ENCODE peak calls at places on chromosomes 7 and 10, in eight cellular contexts. F is hepatocyte, O is SK-N-SH, K is GM23248, G is GM23338, E is HCT116, L is neural progenitor cell, J is PC-3. R is an unnamed sample. For H3K4me1 and H3K36me3, the result is how much of the 10 kb centered on the place peaks cover.

GRCh38 chr7:41834805-41835694 is 132.2 kb upstream of the INHBA start:
- DNase-seq in F (no peak), O (no peak), K (peak), G (no peak), E (no peak), L (no peak), J (no peak), R (no peak)

GRCh38 chr7:147990837-147991236 is 599.7 kb upstream of the C7orf33 start:
- DNase-seq in F (no peak), O (no peak), K (no peak), G (no peak), E (no peak), L (no peak), J (peak), R (no peak)

GRCh38 chr10:33129181-33129928 is 171.3 kb upstream of the ITGB1 start:
- DNase-seq in F (no peak), O (no peak), K (peak), G (no peak), E (no peak), L (no peak), J (peak), R (no peak)

GRCh38 chr10:127720142-127720541 is 16.8 kb upstream of the FOXI2 start:
- DNase-seq in F (no peak), O (no peak), K (no peak), G (no peak), E (no peak), L (no peak), J (no peak), R (no peak)

GRCh38 chr10:119301397-119301796 is 94.0 kb downstream of the GRK5 start:
- DNase-seq in F (no peak), O (no peak), K (no peak), G (no peak), E (no peak), L (no peak), J (no peak), R (peak)

GRCh38 chr10:132163278-132163765 is 23.4 kb upstream of the DPYSL4 start:
- DNase-seq in F (no peak), O (peak), K (peak), G (peak), E (peak), L (peak), J (peak), R (peak)

GRCh38 chr10:43401627-43402026 is 7.4 kb downstream of the HNRNPF start:
- DNase-seq in F (no peak), O (no peak), K (no peak), G (peak), E (no peak), L (peak), J (no peak), R (no peak)

GRCh38 chr7:97495487-97495886 is 236.4 kb upstream of the TAC1 start:
- DNase-seq in F (no peak), O (no peak), K (no peak), G (no peak), E (no peak), L (no peak), J (no peak), R (no peak)

GRCh38 chr7:24572421-24573007 is 738 bp upstream of the PALS2 start:
- DNase-seq in F (peak), O (peak), K (peak), G (peak), E (no peak), L (no peak), J (peak), R (peak)

GRCh38 chr7:92528958-92529264 is 316 bp downstream of the RBM48 start:
- DNase-seq in F (no peak), O (no peak), K (no peak), G (no peak), E (no peak), L (no peak), J (no peak), R (no peak)

GRCh38 chr10:598415-599170 is 90.9 kb downstream of the DIP2C start:
- DNase-seq in F (peak), O (no peak), K (peak), G (peak), E (no peak), L (peak), J (no peak), R (no peak)

GRCh38 chr10:29612657-29613056 is 22.1 kb downstream of the SVIL start:
- DNase-seq in F (no peak), O (no peak), K (no peak), G (no peak), E (no peak), L (no peak), J (no peak), R (no peak)

GRCh38 chr10:3639546-3639945 is 145.5 kb downstream of the KLF6 start:
- DNase-seq in F (no peak), O (no peak), K (no peak), G (no peak), E (no peak), L (no peak), J (peak), R (no peak)

GRCh38 chr10:47059606-47060311 is 148.5 kb downstream of the PTPN20 start:
- DNase-seq in F (no peak), O (no peak), K (no peak), G (no peak), E (no peak), L (no peak), J (no peak), R (no peak)

GRCh38 chr7:134435161-134435920 is 23.6 kb downstream of the AKR1B1 start:
- DNase-seq in F (no peak), O (no peak), K (peak), G (no peak), E (no peak), L (no peak), J (peak), R (no peak)

GRCh38 chr7:41699532-41699931 is 3.4 kb downstream of the INHBA start:
- DNase-seq in F (no peak), O (no peak), K (peak), G (peak), E (no peak), L (peak), J (no peak), R (no peak)

GRCh38 chr7:27269455-27269854 is 26.9 kb downstream of the EVX1 start:
- DNase-seq in F (no peak), O (no peak), K (no peak), G (peak), E (no peak), L (no peak), J (no peak), R (no peak)

GRCh38 chr7:129610709-129611245 is 743 bp upstream of the NRF1 start:
- DNase-seq in F (peak), O (peak), K (peak), G (peak), E (no peak), L (peak), J (no peak), R (no peak)

GRCh38 chr7:95951997-95952795 is 179.8 kb downstream of the DYNC1I1 start:
- DNase-seq in F (no peak), O (no peak), K (no peak), G (no peak), E (no peak), L (no peak), J (no peak), R (no peak)

GRCh38 chr7:115910541-115911164 is 119.9 kb downstream of the TFEC start:
- DNase-seq in F (peak), O (peak), K (peak), G (peak), E (peak), L (peak), J (peak), R (peak)

GRCh38 chr10:87585565-87586514 is 73.8 kb upstream of the PAPSS2 start:
- DNase-seq in F (peak), O (no peak), K (peak), G (no peak), E (peak), L (no peak), J (peak), R (no peak)

GRCh38 chr10:33114451-33114944 is 156.5 kb upstream of the ITGB1 start:
- DNase-seq in F (no peak), O (no peak), K (peak), G (no peak), E (no peak), L (no peak), J (peak), R (peak)

GRCh38 chr7:98352621-98353020 is 48.3 kb downstream of the BAIAP2L1 start:
- DNase-seq in F (peak), O (no peak), K (peak), G (no peak), E (no peak), L (no peak), J (peak), R (no peak)

GRCh38 chr7:5237286-5237685 is 45.5 kb upstream of the SLC29A4 start:
- DNase-seq in F (peak), O (no peak), K (peak), G (no peak), E (no peak), L (no peak), J (no peak), R (no peak)

GRCh38 chr7:136555933-136556332 is 312.5 kb upstream of the CHRM2 start:
- DNase-seq in F (no peak), O (peak), K (no peak), G (no peak), E (no peak), L (peak), J (no peak), R (no peak)

GRCh38 chr7:119090851-119091250 is 866.3 kb downstream of the ANKRD7 start:
- DNase-seq in F (peak), O (no peak), K (no peak), G (no peak), E (peak), L (no peak), J (no peak), R (no peak)

GRCh38 chr10:31620236-31621151 is 301.5 kb downstream of the ZEB1 start:
- DNase-seq in F (no peak), O (no peak), K (peak), G (peak), E (no peak), L (peak), J (no peak), R (no peak)

GRCh38 chr7:90250601-90251303 is 5.8 kb downstream of the CFAP69 start:
- DNase-seq in F (no peak), O (no peak), K (peak), G (no peak), E (no peak), L (no peak), J (peak), R (no peak)

GRCh38 chr7:77335581-77335980 is 80.6 kb downstream of the GSAP start:
- DNase-seq in F (no peak), O (no peak), K (peak), G (no peak), E (no peak), L (no peak), J (no peak), R (no peak)

GRCh38 chr10:31939797-31940708 is 11.4 kb upstream of the ARHGAP12 start:
- DNase-seq in F (no peak), O (peak), K (peak), G (no peak), E (no peak), L (no peak), J (peak), R (no peak)

GRCh38 chr10:124083740-124084397 is 9.5 kb downstream of the CHST15 start:
- DNase-seq in F (no peak), O (no peak), K (no peak), G (no peak), E (no peak), L (no peak), J (no peak), R (no peak)

GRCh38 chr10:112956631-112957350 is 6.7 kb downstream of the TCF7L2 start:
- DNase-seq in F (peak), O (no peak), K (peak), G (peak), E (no peak), L (peak), J (no peak), R (no peak)

GRCh38 chr10:124577651-124578050 is 116.0 kb downstream of the LHPP start:
- DNase-seq in F (no peak), O (no peak), K (no peak), G (no peak), E (no peak), L (no peak), J (no peak), R (no peak)

GRCh38 chr10:16843252-16843870 is 26.1 kb upstream of the RSU1 start:
- DNase-seq in F (peak), O (peak), K (peak), G (peak), E (peak), L (peak), J (peak), R (peak)

DNA sequence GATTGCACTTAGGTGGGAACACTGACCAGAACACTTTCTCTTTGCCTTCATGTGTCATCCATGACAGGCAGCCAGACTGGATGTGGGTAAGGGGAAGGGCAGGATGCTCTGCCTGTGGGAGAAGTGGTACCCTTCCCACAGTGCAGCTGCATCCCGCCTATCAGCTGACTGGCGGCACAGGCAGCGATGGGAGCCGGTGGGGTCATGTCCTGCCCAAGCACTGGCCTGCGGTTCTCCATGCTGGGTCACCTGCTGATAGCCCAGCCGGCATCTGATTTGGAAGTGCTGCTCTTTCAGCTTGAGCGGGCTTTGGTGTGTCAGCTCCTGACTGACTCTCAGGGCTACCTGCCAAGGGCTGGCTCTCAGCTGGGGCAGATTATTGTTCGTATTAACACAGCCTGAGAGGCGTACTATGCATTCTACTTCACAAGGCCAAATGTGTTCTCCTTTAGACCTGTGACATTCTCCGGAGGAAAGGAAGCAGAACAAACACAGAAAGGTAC is 105.2 kb upstream of the PDLIM1 start:
- DNase-seq in F (no peak), O (no peak), K (no peak), G (no peak), E (no peak), L (no peak), J (peak), R (no peak)
- H3K4me1 ChIP-seq in F (under half), O (under half), K (under half), G (under half), E (under half), L (under half), J (under half), R (under half)

GRCh38 chr7:38129162-38129561 is 48.9 kb upstream of the STARD3NL start:
- DNase-seq in F (no peak), O (no peak), K (no peak), G (no peak), E (no peak), L (no peak), J (no peak), R (no peak)
- H3K36me3 ChIP-seq in F (under half), O (under half), K (under half), G (under half), E (under half), L (under half), J (under half), R (under half)

GRCh38 chr10:50601974-50602373 is 21.8 kb downstream of the SGMS1 start:
- DNase-seq in F (no peak), O (no peak), K (no peak), G (no peak), E (no peak), L (no peak), J (no peak), R (no peak)

GRCh38 chr10:50600831-50601466 is 22.8 kb downstream of the SGMS1 start:
- DNase-seq in F (no peak), O (no peak), K (peak), G (no peak), E (no peak), L (no peak), J (peak), R (no peak)

GRCh38 chr10:50603151-50603850 is 20.5 kb downstream of the SGMS1 start:
- DNase-seq in F (no peak), O (no peak), K (peak), G (no peak), E (no peak), L (no peak), J (no peak), R (no peak)

GRCh38 chr10:50596897-50597296 is 26.9 kb downstream of the SGMS1 start:
- DNase-seq in F (no peak), O (no peak), K (no peak), G (no peak), E (no peak), L (no peak), J (no peak), R (no peak)

DNA sequence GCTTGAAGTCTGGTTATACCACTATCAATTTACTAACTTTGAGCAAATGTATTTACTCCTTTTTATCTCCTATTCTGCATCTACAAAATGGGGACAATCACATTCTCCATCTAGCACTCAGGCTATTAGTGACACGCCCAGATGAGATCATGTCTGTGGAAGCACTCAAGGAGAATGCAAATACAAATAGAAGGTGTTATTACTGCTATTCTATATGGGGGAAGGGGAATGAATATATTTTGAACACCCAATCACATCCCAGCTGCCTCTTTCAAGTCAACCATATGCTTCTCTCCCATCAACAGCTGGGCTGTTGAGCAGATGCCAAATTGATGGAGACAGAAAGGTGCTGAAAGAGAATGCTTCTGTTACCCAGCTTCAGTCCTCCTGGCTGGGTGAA is 23.5 kb downstream of the SGMS1 start:
- DNase-seq in F (no peak), O (no peak), K (peak), G (no peak), E (no peak), L (no peak), J (peak), R (no peak)
- TF ChIP-seq EZH2phosphoT487 in F (no peak), O (no peak), K (no peak), G (no peak), E (no peak), L (no peak), J (no peak), R (no peak)

GRCh38 chr7:30478349-30479228 is at the start of gene NOD1:
- DNase-seq in F (peak), O (peak), K (peak), G (peak), E (peak), L (peak), J (peak), R (peak)
- H3K4me1 ChIP-seq in F (under half), O (under half), K (under half), G (under half), E (under half), L (under half), J (under half), R (half or more)

GRCh38 chr7:44973610-44974401 is 5.0 kb downstream of the MYO1G start:
- DNase-seq in F (peak), O (peak), K (peak), G (peak), E (no peak), L (peak), J (no peak), R (peak)
- H3K36me3 ChIP-seq in F (under half), O (under half), K (under half), G (under half), E (under half), L (under half), J (under half), R (under half)

GRCh38 chr7:150962743-150963399 is 15.2 kb downstream of the KCNH2 start:
- DNase-seq in F (peak), O (peak), K (peak), G (peak), E (no peak), L (peak), J (peak), R (peak)
- TF ChIP-seq EZH2phosphoT487 in F (no peak), O (no peak), K (no peak), G (no peak), E (no peak), L (no peak), J (no peak), R (no peak)

R was measured in OCI-LY7.